ENCODE peak calls at places on chromosomes 2 and 18, in four cellular contexts. K, X, J and Y are unnamed samples.

GRCh38 chr2:66506265-66506664 is 71.3 kb downstream of the MEIS1 start:
- DNase-seq in K (no peak), X (no peak), J (no peak), Y (no peak)

GRCh38 chr2:137002911-137003310 is 237.6 kb downstream of the THSD7B start:
- DNase-seq in J (no peak), K (no peak), X (no peak), Y (no peak)

GRCh38 chr18:48950536-48951447 is at the start of gene SMAD7:
- DNase-seq in J (no peak), X (no peak), K (no peak), Y (no peak)

GRCh38 chr2:235647264-235647663 is 153.4 kb downstream of the AGAP1 start:
- DNase-seq in K (no peak), X (no peak), J (no peak), Y (no peak)

GRCh38 chr2:241909769-241910168 is 40.2 kb downstream of the RTP5 start:
- DNase-seq in J (no peak), K (no peak), X (no peak), Y (no peak)

GRCh38 chr2:39568561-39569006 is 97.1 kb upstream of the TMEM178A start:
- DNase-seq in K (no peak), X (no peak), J (no peak), Y (no peak)

GRCh38 chr2:207203056-207203455 is 37.3 kb upstream of the KLF7 start:
- DNase-seq in X (no peak), K (no peak), J (no peak), Y (no peak)

GRCh38 chr2:162091325-162092007 is 17.5 kb upstream of the DPP4 start:
- DNase-seq in K (no peak), J (no peak), X (no peak), Y (no peak)

GRCh38 chr2:222946700-222947278 is 86.0 kb downstream of the ACSL3 start:
- DNase-seq in K (no peak), J (no peak), X (no peak), Y (no peak)

GRCh38 chr2:44550571-44550970 is 188.8 kb downstream of the CAMKMT start:
- DNase-seq in K (no peak), X (no peak), J (no peak), Y (no peak)

GRCh38 chr2:173550143-173550542 is 195.5 kb downstream of the CDCA7 start:
- DNase-seq in X (no peak), K (no peak), J (no peak), Y (no peak)

GRCh38 chr2:182240862-182241371 is 185.9 kb downstream of the PDE1A start:
- DNase-seq in K (peak), X (no peak), J (no peak), Y (no peak)

GRCh38 chr2:239928457-239929350 is 96.4 kb downstream of the NDUFA10 start:
- DNase-seq in X (no peak), J (no peak), K (no peak), Y (no peak)

GRCh38 chr2:234189230-234189629 is 138.7 kb downstream of the SPP2 start:
- DNase-seq in J (no peak), X (no peak), K (no peak), Y (no peak)

GRCh38 chr18:70499218-70499691 is 210.4 kb downstream of the SOCS6 start:
- DNase-seq in K (no peak), X (no peak), J (no peak), Y (no peak)

GRCh38 chr2:148006249-148007007 is 14.1 kb downstream of the ORC4 start:
- DNase-seq in X (no peak), K (no peak), J (no peak), Y (no peak)

GRCh38 chr18:45566025-45566740 is 49.1 kb upstream of the SLC14A2 start:
- DNase-seq in J (no peak), X (no peak), K (peak), Y (no peak)

GRCh38 chr18:34598136-34598635 is 111.9 kb upstream of the DTNA start:
- DNase-seq in X (no peak), K (no peak), J (no peak), Y (no peak)

GRCh38 chr2:96916156-96917007 is 46.5 kb upstream of the SEMA4C start:
- DNase-seq in X (no peak), K (no peak), J (no peak), Y (no peak)

GRCh38 chr18:58257461-58257860 is 213.4 kb downstream of the NEDD4L start:
- DNase-seq in J (no peak), K (no peak), X (no peak), Y (no peak)

GRCh38 chr2:68423966-68424650 is 43.0 kb downstream of the FBXO48 start:
- DNase-seq in J (no peak), K (no peak), X (no peak), Y (no peak)

GRCh38 chr2:221553333-221553732 is 18.8 kb downstream of the EPHA4 start:
- DNase-seq in X (no peak), J (no peak), K (no peak), Y (no peak)

GRCh38 chr18:62118324-62118723 is 68.5 kb downstream of the PIGN start:
- DNase-seq in K (no peak), J (no peak), X (no peak), Y (no peak)

GRCh38 chr2:228599297-228599696 is 417.8 kb upstream of the SPHKAP start:
- DNase-seq in J (no peak), X (no peak), K (no peak), Y (no peak)

GRCh38 chr2:96520697-96521096 is 15.5 kb upstream of the NEURL3 start:
- DNase-seq in K (no peak), J (no peak), X (no peak), Y (no peak)

GRCh38 chr2:140990416-140990815 is 1140.4 kb downstream of the LRP1B start:
- DNase-seq in X (no peak), J (peak), K (no peak), Y (no peak)

GRCh38 chr2:240946654-240947053 is 40.5 kb downstream of the CROCC2 start:
- DNase-seq in J (no peak), X (no peak), K (no peak), Y (no peak)

GRCh38 chr2:190451561-190452176 is 43.5 kb downstream of the MFSD6 start:
- DNase-seq in K (no peak), J (no peak), X (no peak), Y (no peak)

GRCh38 chr2:217497850-217498377 is 504.9 kb downstream of the TNS1 start:
- DNase-seq in X (no peak), K (no peak), J (no peak), Y (no peak)

GRCh38 chr2:19043893-19044292 is 314.5 kb downstream of the OSR1 start:
- DNase-seq in K (no peak), X (no peak), J (no peak), Y (no peak)

GRCh38 chr2:236286866-236287545 is 22.8 kb upstream of the ASB18 start:
- DNase-seq in K (no peak), J (no peak), X (no peak), Y (no peak)

GRCh38 chr18:28466213-28466612 is 289.3 kb upstream of the CDH2 start:
- DNase-seq in X (no peak), K (no peak), J (no peak), Y (no peak)

GRCh38 chr2:170509460-170510193 is 205.5 kb upstream of the SP5 start:
- DNase-seq in K (no peak), J (no peak), X (no peak), Y (peak)

GRCh38 chr2:46872876-46873631 is 42.6 kb downstream of the MCFD2 start:
- DNase-seq in X (no peak), J (no peak), K (no peak), Y (no peak)

GRCh38 chr2:184125867-184126266 is 472.5 kb upstream of the ZNF804A start:
- DNase-seq in J (no peak), X (no peak), K (no peak), Y (no peak)

GRCh38 chr2:219684721-219685689 is 57.6 kb downstream of the SLC4A3 start:
- DNase-seq in J (peak), K (peak), X (peak), Y (no peak)

GRCh38 chr2:44246840-44247369 is 28.4 kb upstream of the SLC3A1 start:
- DNase-seq in K (no peak), J (no peak), X (no peak), Y (no peak)

GRCh38 chr2:81304154-81304830 is 999.7 kb upstream of the LRRTM1 start:
- DNase-seq in J (no peak), K (no peak), X (no peak), Y (no peak)

GRCh38 chr2:219073413-219074129 is 12.8 kb upstream of the IHH start:
- DNase-seq in X (peak), K (no peak), J (peak), Y (no peak)

GRCh38 chr2:143026411-143027054 is 102.7 kb upstream of the ARHGAP15 start:
- DNase-seq in K (peak), X (no peak), J (no peak), Y (no peak)